ENCODE peak calls at places on chromosomes 5 and 9, in nine cellular contexts. S is lung, I is uterus, E is endodermal cell, W is mucosa of descending colon, D is GM23338, G is left ventricle myocardium inferior, C is A673, T is astrocyte. N is an unnamed sample.

GRCh38 chr9:131485728-131486381 is 16.9 kb upstream of the POMT1 start:
- DNase-seq in I (no peak), S (no peak), T (no peak), G (no peak), E (no peak), W (no peak), D (no peak), C (no peak), N (no peak)

GRCh38 chr9:3441197-3441816 is 84.5 kb downstream of the RFX3 start:
- DNase-seq in E (peak; percentile 73), W (no peak), T (peak; percentile 39), I (no peak), S (peak; percentile 44), C (peak; percentile 76), G (no peak), D (peak; percentile 68), N (no peak)

GRCh38 chr9:32403567-32403966 is 19.1 kb downstream of the ACO1 start:
- DNase-seq in E (no peak), W (no peak), T (no peak), C (no peak), G (no peak), I (no peak), D (no peak), S (no peak), N (no peak)

GRCh38 chr9:1383823-1384580 is 333.8 kb downstream of the DMRT2 start:
- DNase-seq in T (no peak), D (no peak), E (no peak), I (no peak), W (no peak), S (no peak), C (no peak), G (no peak), N (no peak)

GRCh38 chr5:136195971-136196577 is 3.1 kb upstream of the SMIM32 start:
- DNase-seq in W (no peak), S (no peak), I (no peak), G (no peak), E (peak; percentile 22), C (no peak), D (no peak), T (peak; percentile 10), N (no peak)

GRCh38 chr9:93301291-93301811 is 117.4 kb downstream of the WNK2 start:
- DNase-seq in T (no peak), W (no peak), C (no peak), I (peak; percentile 10), S (no peak), G (no peak), E (peak; percentile 37), D (no peak), N (no peak)

GRCh38 chr5:173625261-173625660 is 8.8 kb upstream of the BOD1 start:
- DNase-seq in W (no peak), G (no peak), E (no peak), I (no peak), S (no peak), D (no peak), T (no peak), C (no peak), N (no peak)

GRCh38 chr9:91117959-91118651 is 243.6 kb downstream of the AUH start:
- DNase-seq in D (peak; percentile 84), T (peak; percentile 71), G (peak; percentile 85), S (peak; percentile 96), I (peak; percentile 86), C (no peak), E (peak; percentile 75), W (peak; percentile 87), N (peak; percentile 96)

GRCh38 chr9:75071530-75072122 is 16.3 kb downstream of the NMRK1 start:
- DNase-seq in S (peak; percentile 66), C (no peak), D (no peak), G (no peak), E (peak; percentile 53), W (peak; percentile 88), T (no peak), I (no peak), N (no peak)

GRCh38 chr5:59661306-59661705 is 232.2 kb downstream of the PDE4D start:
- DNase-seq in W (no peak), D (no peak), T (no peak), I (no peak), S (no peak), C (no peak), G (no peak), E (no peak), N (no peak)

GRCh38 chr9:124180557-124180956 is 77.2 kb upstream of the NEK6 start:
- DNase-seq in G (peak; percentile 30), I (no peak), D (no peak), W (no peak), E (no peak), T (peak; percentile 12), S (no peak), C (peak; percentile 32), N (peak; percentile 38)

GRCh38 chr9:125439434-125440272 is 178.0 kb downstream of the GAPVD1 start:
- DNase-seq in W (no peak), T (no peak), E (no peak), I (no peak), C (no peak), G (no peak), S (no peak), D (no peak), N (no peak)

GRCh38 chr9:109771084-109771483 is 8.9 kb upstream of the PALM2AKAP2 start:
- DNase-seq in T (peak; percentile 97), C (peak; percentile 35), E (peak; percentile 55), D (peak; percentile 75), W (no peak), S (no peak), G (no peak), I (no peak), N (no peak)

GRCh38 chr9:35962126-35962906 is 4.4 kb upstream of the OR2S2 start:
- DNase-seq in C (no peak), T (peak; percentile 77), G (peak; percentile 45), D (peak; percentile 69), W (no peak), S (no peak), E (peak; percentile 88), I (peak; percentile 46), N (no peak)

GRCh38 chr5:67984546-67984945 is 231.0 kb upstream of the PIK3R1 start:
- DNase-seq in D (no peak), E (no peak), I (no peak), G (no peak), T (no peak), C (no peak), W (no peak), S (no peak), N (no peak)

GRCh38 chr9:69649566-69650260 is 22.5 kb downstream of the APBA1 start:
- DNase-seq in E (no peak), S (no peak), C (no peak), G (no peak), D (no peak), I (no peak), T (peak; percentile 70), W (no peak), N (no peak)

GRCh38 chr5:100746730-100747129 is 156.4 kb downstream of the ST8SIA4 start:
- DNase-seq in C (no peak), T (no peak), S (no peak), W (no peak), D (no peak), G (no peak), I (no peak), E (no peak), N (no peak)

DNA sequence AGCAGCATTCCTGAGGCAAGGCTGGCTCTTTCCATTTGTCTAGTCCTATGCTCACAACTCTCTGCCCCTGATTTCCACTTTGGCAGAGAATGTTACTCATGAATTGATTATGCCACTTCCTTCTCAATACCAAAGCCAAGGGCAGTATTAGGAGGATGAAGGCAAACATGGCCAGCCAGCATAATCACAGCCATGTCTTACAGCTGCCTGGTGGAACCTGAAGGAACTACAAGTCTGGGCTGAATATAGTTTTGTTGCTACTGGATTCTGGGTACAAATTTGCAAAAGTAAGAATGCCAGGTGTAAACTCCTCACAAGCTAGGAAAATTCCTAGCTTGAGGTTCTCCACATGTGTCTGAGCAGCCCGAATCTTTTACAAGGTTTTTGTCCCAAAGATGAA is 4.2 kb downstream of the SIL1 start:
- DNase-seq in E (peak; percentile 56), T (no peak), W (no peak), D (peak; percentile 53), G (no peak), I (no peak), S (no peak), C (peak; percentile 25), N (no peak)
- TF ChIP-seq CTCF in E (peak; percentile 69), T (peak; percentile 33), W (no peak), D (peak; percentile 45), G (no peak), I (no peak), S (no peak), C (peak; percentile 40), N (no peak)

DNA sequence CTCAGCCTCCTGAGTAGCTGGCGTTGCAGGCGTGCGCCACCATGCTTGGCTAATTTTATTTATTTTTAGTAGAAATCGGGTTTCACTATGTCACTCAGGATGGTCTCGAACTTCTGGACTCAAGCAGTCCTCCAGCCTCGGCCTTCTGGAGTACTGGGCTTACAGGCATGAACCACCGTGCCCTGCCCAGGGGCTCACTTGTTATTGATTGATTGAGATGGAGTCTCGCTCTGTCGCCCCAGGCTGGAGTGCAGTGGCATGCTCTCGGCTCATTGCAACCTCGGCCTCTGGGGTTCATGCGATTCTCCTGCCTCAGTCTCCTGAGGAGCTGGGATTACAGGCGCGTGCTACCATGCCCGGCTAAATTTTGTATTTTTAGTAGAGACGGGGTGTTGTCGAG is 1.6 kb downstream of the HSPA4 start:
- DNase-seq in I (no peak), G (no peak), D (no peak), E (no peak), C (no peak), W (no peak), T (no peak), S (no peak), N (no peak)
- H3K4me3 ChIP-seq in I (peak overlapping the region; percentile 97), G (peak overlapping the region; percentile 98), D (peak overlapping the region; percentile 72), E (peak overlapping the region; percentile 98), C (peak overlapping the region; percentile 92), W (no peak overlapping the region), T (peak overlapping the region; percentile 87), S (no peak overlapping the region), N (peak overlapping the region; percentile 84)

GRCh38 chr5:61303348-61303747 is 28.7 kb upstream of the ZSWIM6 start:
- DNase-seq in I (no peak), S (no peak), T (no peak), E (no peak), G (no peak), C (no peak), W (no peak), D (no peak), N (no peak)
- H3K4me1 ChIP-seq in I (no peaks in the 10 kb centered on the region), S (peaks cover 6% of the 10 kb centered on the region), T (peaks cover 55% of the 10 kb centered on the region), E (peaks cover 22% of the 10 kb centered on the region), G (peaks cover 46% of the 10 kb centered on the region), C (no peaks in the 10 kb centered on the region), W (peaks cover 21% of the 10 kb centered on the region), D (peaks cover 11% of the 10 kb centered on the region), N (peaks cover 22% of the 10 kb centered on the region)

DNA sequence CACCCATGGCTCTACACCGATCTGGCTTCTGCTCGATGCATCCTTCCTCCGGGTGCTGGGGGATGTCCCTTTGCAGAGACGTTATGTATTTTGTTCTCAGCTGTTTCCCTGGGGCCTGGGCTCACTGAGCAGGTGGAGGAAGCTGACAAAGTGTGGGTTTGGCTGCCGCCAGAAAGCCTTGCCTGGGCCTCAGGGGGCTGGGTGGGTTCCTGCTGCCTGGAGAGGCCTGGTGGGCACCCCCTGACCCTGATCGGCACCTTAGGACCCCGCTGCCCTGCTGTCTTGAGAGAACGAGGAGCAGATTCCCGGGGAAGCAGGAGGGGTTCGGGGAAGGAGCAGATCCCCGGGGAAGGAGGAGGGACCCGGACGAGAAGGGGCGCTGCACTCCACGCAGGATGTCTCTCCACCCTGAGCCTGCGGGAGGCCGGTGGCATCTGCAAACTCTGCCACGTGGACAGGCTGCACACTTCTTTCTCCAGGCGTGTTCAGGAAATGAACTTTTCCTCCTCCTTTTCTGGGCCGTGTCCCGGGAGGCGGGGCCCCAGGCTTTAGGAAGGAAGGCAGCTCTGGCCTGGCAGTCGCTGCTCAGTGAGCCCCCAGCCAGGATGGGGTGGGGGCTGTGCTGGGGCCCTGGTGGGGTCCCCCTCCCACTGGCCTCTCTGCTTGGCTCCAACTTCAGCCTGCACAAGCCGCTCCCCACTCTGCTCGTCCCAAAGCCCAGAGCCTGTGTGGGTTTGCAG is 149.0 kb downstream of the RXRA start:
- DNase-seq in G (peak; percentile 85), D (no peak), E (no peak), C (peak; percentile 86), W (peak; percentile 75), I (peak; percentile 88), S (peak; percentile 71), T (peak; percentile 67), N (peak; percentile 72)
- TF ChIP-seq CTCF in G (peak; percentile 8), D (no peak), E (no peak), C (peak; percentile 40), W (no peak), I (no peak), S (no peak), T (no peak), N (no peak)